ENCODE peak calls at places on chromosomes 1 and 21, in ten cellular contexts. V is AG04449, I is dermis microvascular lymphatic vessel endothelial cell, W is fibroblast of gingiva, Y is tibial artery, X is posterior cingulate gyrus, E is HuH-7, A is lower leg skin, P is HEK293T, T is T-cell. Q is an unnamed sample.

GRCh38 chr1:18200136-18200717 is 92.6 kb downstream of the IGSF21 start:
- DNase-seq in X (peak; percentile 75), A (no peak), P (no peak), I (no peak), V (no peak), Y (no peak), T (no peak), W (no peak), E (no peak), Q (no peak)

GRCh38 chr1:228089520-228090380 is 7.2 kb downstream of the ARF1 start:
- DNase-seq in V (no peak), X (no peak), T (no peak), A (no peak), Y (peak; percentile 45), E (no peak), I (no peak), P (no peak), W (no peak), Q (no peak)

GRCh38 chr1:193111641-193112090 is 6.5 kb upstream of the GLRX2 start:
- DNase-seq in E (no peak), W (peak; percentile 88), P (no peak), V (no peak), Y (peak; percentile 91), T (no peak), A (no peak), I (no peak), X (no peak), Q (peak; percentile 80)

GRCh38 chr1:74679811-74680210 is 6.2 kb upstream of the ERICH3 start:
- DNase-seq in E (no peak), Y (no peak), P (no peak), T (no peak), W (no peak), X (no peak), A (no peak), I (no peak), V (no peak), Q (no peak)

GRCh38 chr1:5502310-5503194 is 489.7 kb downstream of the NPHP4 start:
- DNase-seq in P (no peak), Y (no peak), V (no peak), E (no peak), A (no peak), X (no peak), T (no peak), I (no peak), W (no peak), Q (no peak)

GRCh38 chr21:42498012-42498411 is 2.0 kb upstream of the RSPH1 start:
- DNase-seq in T (no peak), P (no peak), I (no peak), V (no peak), A (no peak), W (no peak), X (no peak), E (no peak), Y (no peak), Q (no peak)

GRCh38 chr1:62493656-62494055 is 56.8 kb downstream of the USP1 start:
- DNase-seq in P (no peak), E (no peak), A (no peak), W (no peak), Y (no peak), T (no peak), I (no peak), X (no peak), V (no peak), Q (no peak)

GRCh38 chr1:21383785-21384401 is 56.0 kb upstream of the NBPF3 start:
- DNase-seq in E (no peak), X (no peak), W (no peak), A (no peak), Y (no peak), T (no peak), I (no peak), V (no peak), P (no peak), Q (no peak)

GRCh38 chr1:235910357-235911299 is 43.9 kb upstream of the LYST start:
- DNase-seq in E (no peak), I (peak; percentile 89), V (peak; percentile 91), T (no peak), P (peak; percentile 60), Y (peak; percentile 73), X (no peak), W (peak; percentile 94), A (peak; percentile 65), Q (no peak)

GRCh38 chr1:197614916-197615692 is 160.2 kb downstream of the DENND1B start:
- DNase-seq in W (peak; percentile 25), X (peak; percentile 9), I (peak; percentile 55), P (peak; percentile 46), A (no peak), E (no peak), V (no peak), Y (no peak), T (peak; percentile 8), Q (no peak)

GRCh38 chr1:21331752-21332480 is 41.7 kb upstream of the ECE1 start:
- DNase-seq in I (no peak), X (no peak), V (no peak), Y (no peak), P (peak; percentile 38), A (no peak), T (no peak), E (no peak), W (no peak), Q (no peak)